ENCODE peak calls at places on chromosomes 11 and 22, in eight cellular contexts. O, P, Q, X, V, F, D and S are unnamed samples.

GRCh38 chr11:67293090-67293489 is 4.0 kb downstream of the ANKRD13D start:
- DNase-seq in O (peak), Q (no peak), P (peak), F (no peak), X (no peak), D (no peak), V (no peak), S (no peak)

GRCh38 chr22:50620861-50621490 is 7.0 kb downstream of the ARSA start:
- DNase-seq in P (no peak), F (peak), Q (peak), X (no peak), O (no peak), V (no peak), D (peak), S (no peak)

GRCh38 chr11:61480936-61481335 is 27.6 kb upstream of the LRRC10B start:
- DNase-seq in V (peak), X (peak), O (no peak), P (peak), F (no peak), Q (no peak), D (no peak), S (peak)

GRCh38 chr22:44595841-44596341 is 97.9 kb upstream of the RTL6 start:
- DNase-seq in P (peak), D (no peak), O (no peak), V (peak), Q (no peak), F (no peak), X (no peak), S (no peak)

GRCh38 chr11:74662487-74663103 is 68.6 kb downstream of the CHRDL2 start:
- DNase-seq in P (no peak), D (no peak), V (no peak), X (no peak), F (no peak), Q (no peak), O (no peak), S (no peak)

GRCh38 chr11:123740787-123741158 is 687 bp downstream of the ZNF202 start:
- DNase-seq in O (no peak), X (no peak), Q (no peak), D (no peak), F (no peak), P (peak), V (no peak), S (peak)

GRCh38 chr11:62883677-62884076 is 3.0 kb downstream of the SLC3A2 start:
- DNase-seq in P (no peak), X (no peak), Q (no peak), D (no peak), V (no peak), F (no peak), O (no peak), S (no peak)

GRCh38 chr22:46201059-46201757 is 48.9 kb downstream of the CDPF1 start:
- DNase-seq in X (no peak), F (no peak), P (no peak), Q (no peak), O (no peak), D (no peak), V (peak), S (no peak)

GRCh38 chr11:116335078-116335477 is 437.7 kb downstream of the BUD13 start:
- DNase-seq in F (no peak), V (no peak), P (no peak), Q (no peak), D (no peak), O (no peak), X (no peak), S (no peak)

GRCh38 chr22:32544953-32545558 is 70.4 kb downstream of the FBXO7 start:
- DNase-seq in P (no peak), D (no peak), O (no peak), Q (no peak), V (no peak), X (no peak), F (no peak), S (no peak)

GRCh38 chr22:37053310-37054077 is 2.0 kb downstream of the KCTD17 start:
- DNase-seq in O (no peak), F (no peak), X (peak), V (no peak), P (peak), Q (no peak), D (no peak), S (no peak)

GRCh38 chr11:88538088-88538487 is 200.6 kb upstream of the CTSC start:
- DNase-seq in X (no peak), F (no peak), O (peak), D (no peak), Q (no peak), V (no peak), P (peak), S (no peak)

GRCh38 chr11:116882386-116882785 is 45.0 kb upstream of the APOA1 start:
- DNase-seq in F (no peak), D (no peak), V (no peak), P (peak), Q (no peak), X (no peak), O (peak), S (no peak)

GRCh38 chr11:64611961-64612646 is 21.1 kb downstream of the SLC22A12 start:
- DNase-seq in X (no peak), V (peak), P (no peak), O (no peak), F (no peak), Q (no peak), D (no peak), S (no peak)

GRCh38 chr22:45317551-45318167 is 7.9 kb downstream of the FAM118A start:
- DNase-seq in V (peak), Q (no peak), D (no peak), P (peak), O (no peak), X (peak), F (no peak), S (peak)

GRCh38 chr11:67522844-67523555 is at the start of gene CABP2:
- DNase-seq in V (peak), O (no peak), Q (no peak), P (no peak), X (no peak), D (no peak), F (no peak), S (no peak)

GRCh38 chr11:41245184-41245583 is 214.3 kb downstream of the LRRC4C start:
- DNase-seq in O (no peak), X (peak), V (no peak), F (no peak), P (no peak), D (no peak), Q (no peak), S (no peak)

GRCh38 chr22:46861968-46862367 is 99.5 kb downstream of the TBC1D22A start:
- DNase-seq in P (no peak), X (no peak), Q (no peak), O (no peak), F (no peak), D (no peak), V (no peak), S (no peak)